ENCODE peak calls at places on chromosomes 3 and 15, in nine cellular contexts. One of them, this sample, is unnamed.

GRCh38 chr3:13021141-13021933 is 51.9 kb downstream of the IQSEC1 start:
- DNase-seq in GM04504: no peak
- DNase-seq in T-helper 9 cell: no peak
- DNase-seq in NCI-H226: no peak
- DNase-seq in RWPE1: no peak
- DNase-seq in globus pallidus: no peak
- DNase-seq in GM12865: peak
- DNase-seq in left kidney: no peak
- DNase-seq in effector memory CD8-positive, alpha-beta T cell: no peak
- DNase-seq in this sample: no peak

GRCh38 chr15:44010114-44010513 is 183.3 kb downstream of the WDR76 start:
- DNase-seq in globus pallidus: no peak
- DNase-seq in RWPE1: no peak
- DNase-seq in NCI-H226: no peak
- DNase-seq in GM12865: no peak
- DNase-seq in effector memory CD8-positive, alpha-beta T cell: no peak
- DNase-seq in left kidney: no peak
- DNase-seq in GM04504: peak
- DNase-seq in T-helper 9 cell: no peak
- DNase-seq in this sample: no peak

GRCh38 chr3:197340521-197340871 is 42.1 kb upstream of the DLG1 start:
- DNase-seq in T-helper 9 cell: no peak
- DNase-seq in NCI-H226: no peak
- DNase-seq in RWPE1: no peak
- DNase-seq in globus pallidus: no peak
- DNase-seq in left kidney: no peak
- DNase-seq in GM12865: no peak
- DNase-seq in effector memory CD8-positive, alpha-beta T cell: no peak
- DNase-seq in GM04504: no peak
- DNase-seq in this sample: no peak

GRCh38 chr15:82530606-82531379 is 9.5 kb downstream of the RPS17 start:
- DNase-seq in RWPE1: peak
- DNase-seq in GM12865: peak
- DNase-seq in globus pallidus: peak
- DNase-seq in T-helper 9 cell: peak
- DNase-seq in GM04504: no peak
- DNase-seq in NCI-H226: peak
- DNase-seq in effector memory CD8-positive, alpha-beta T cell: peak
- DNase-seq in left kidney: peak
- DNase-seq in this sample: peak

GRCh38 chr3:42653560-42654330 is at the start of gene ZBTB47:
- DNase-seq in NCI-H226: peak
- DNase-seq in GM12865: no peak
- DNase-seq in GM04504: no peak
- DNase-seq in T-helper 9 cell: no peak
- DNase-seq in left kidney: peak
- DNase-seq in globus pallidus: peak
- DNase-seq in RWPE1: peak
- DNase-seq in effector memory CD8-positive, alpha-beta T cell: no peak
- DNase-seq in this sample: peak

GRCh38 chr15:66786222-66786621 is 84.2 kb downstream of the SMAD6 start:
- DNase-seq in GM04504: no peak
- DNase-seq in T-helper 9 cell: no peak
- DNase-seq in GM12865: no peak
- DNase-seq in globus pallidus: no peak
- DNase-seq in RWPE1: no peak
- DNase-seq in effector memory CD8-positive, alpha-beta T cell: no peak
- DNase-seq in left kidney: no peak
- DNase-seq in NCI-H226: no peak
- DNase-seq in this sample: no peak

GRCh38 chr3:167380004-167380689 is at the start of gene ZBBX:
- DNase-seq in effector memory CD8-positive, alpha-beta T cell: peak
- DNase-seq in NCI-H226: peak
- DNase-seq in T-helper 9 cell: peak
- DNase-seq in left kidney: peak
- DNase-seq in GM12865: peak
- DNase-seq in GM04504: peak
- DNase-seq in RWPE1: peak
- DNase-seq in globus pallidus: peak
- DNase-seq in this sample: peak

GRCh38 chr3:57778499-57778898 is 22.4 kb downstream of the SLMAP start:
- DNase-seq in NCI-H226: no peak
- DNase-seq in RWPE1: no peak
- DNase-seq in globus pallidus: no peak
- DNase-seq in effector memory CD8-positive, alpha-beta T cell: no peak
- DNase-seq in GM12865: no peak
- DNase-seq in T-helper 9 cell: no peak
- DNase-seq in left kidney: no peak
- DNase-seq in GM04504: no peak
- DNase-seq in this sample: no peak

GRCh38 chr3:123522666-123523412 is 62.0 kb downstream of the HACD2 start:
- DNase-seq in GM12865: no peak
- DNase-seq in T-helper 9 cell: no peak
- DNase-seq in effector memory CD8-positive, alpha-beta T cell: no peak
- DNase-seq in GM04504: no peak
- DNase-seq in globus pallidus: no peak
- DNase-seq in NCI-H226: no peak
- DNase-seq in left kidney: no peak
- DNase-seq in RWPE1: no peak
- DNase-seq in this sample: peak

GRCh38 chr15:71678191-71678590 is 132.2 kb upstream of the NR2E3 start:
- DNase-seq in RWPE1: no peak
- DNase-seq in globus pallidus: no peak
- DNase-seq in T-helper 9 cell: no peak
- DNase-seq in GM12865: peak
- DNase-seq in effector memory CD8-positive, alpha-beta T cell: no peak
- DNase-seq in GM04504: no peak
- DNase-seq in NCI-H226: no peak
- DNase-seq in left kidney: no peak
- DNase-seq in this sample: no peak

GRCh38 chr3:4808637-4809036 is 170.6 kb upstream of the BHLHE40 start:
- DNase-seq in RWPE1: no peak
- DNase-seq in GM12865: no peak
- DNase-seq in GM04504: no peak
- DNase-seq in T-helper 9 cell: no peak
- DNase-seq in effector memory CD8-positive, alpha-beta T cell: no peak
- DNase-seq in left kidney: peak
- DNase-seq in NCI-H226: no peak
- DNase-seq in globus pallidus: no peak
- DNase-seq in this sample: no peak

GRCh38 chr15:57567909-57568308 is 23.8 kb upstream of the MYZAP start:
- DNase-seq in GM04504: no peak
- DNase-seq in NCI-H226: peak
- DNase-seq in RWPE1: no peak
- DNase-seq in T-helper 9 cell: no peak
- DNase-seq in globus pallidus: no peak
- DNase-seq in left kidney: peak
- DNase-seq in GM12865: no peak
- DNase-seq in effector memory CD8-positive, alpha-beta T cell: no peak
- DNase-seq in this sample: no peak

GRCh38 chr3:19103510-19103909 is 44.8 kb upstream of the KCNH8 start:
- DNase-seq in RWPE1: no peak
- DNase-seq in left kidney: no peak
- DNase-seq in effector memory CD8-positive, alpha-beta T cell: no peak
- DNase-seq in GM12865: peak
- DNase-seq in GM04504: no peak
- DNase-seq in NCI-H226: no peak
- DNase-seq in globus pallidus: no peak
- DNase-seq in T-helper 9 cell: no peak
- DNase-seq in this sample: no peak

GRCh38 chr3:66803706-66804496 is 194.2 kb upstream of the KBTBD8 start:
- DNase-seq in RWPE1: no peak
- DNase-seq in T-helper 9 cell: no peak
- DNase-seq in globus pallidus: no peak
- DNase-seq in effector memory CD8-positive, alpha-beta T cell: no peak
- DNase-seq in NCI-H226: no peak
- DNase-seq in GM12865: no peak
- DNase-seq in GM04504: no peak
- DNase-seq in left kidney: no peak
- DNase-seq in this sample: no peak

GRCh38 chr3:12444582-12445468 is 39.5 kb upstream of the TSEN2 start:
- DNase-seq in effector memory CD8-positive, alpha-beta T cell: no peak
- DNase-seq in NCI-H226: no peak
- DNase-seq in T-helper 9 cell: no peak
- DNase-seq in GM12865: no peak
- DNase-seq in RWPE1: peak
- DNase-seq in GM04504: no peak
- DNase-seq in left kidney: peak
- DNase-seq in globus pallidus: no peak
- DNase-seq in this sample: no peak

GRCh38 chr3:59535791-59536221 is 486.0 kb upstream of the CFAP20DC start:
- DNase-seq in NCI-H226: peak
- DNase-seq in RWPE1: no peak
- DNase-seq in T-helper 9 cell: no peak
- DNase-seq in globus pallidus: no peak
- DNase-seq in GM12865: no peak
- DNase-seq in left kidney: no peak
- DNase-seq in GM04504: no peak
- DNase-seq in effector memory CD8-positive, alpha-beta T cell: no peak
- DNase-seq in this sample: no peak

GRCh38 chr15:48616216-48616615 is 29.3 kb downstream of the FBN1 start:
- DNase-seq in NCI-H226: no peak
- DNase-seq in RWPE1: no peak
- DNase-seq in T-helper 9 cell: no peak
- DNase-seq in left kidney: no peak
- DNase-seq in GM04504: no peak
- DNase-seq in GM12865: no peak
- DNase-seq in effector memory CD8-positive, alpha-beta T cell: no peak
- DNase-seq in globus pallidus: no peak
- DNase-seq in this sample: no peak

GRCh38 chr15:63906266-63906584 is 72.5 kb upstream of the HERC1 start:
- DNase-seq in T-helper 9 cell: no peak
- DNase-seq in NCI-H226: no peak
- DNase-seq in GM12865: no peak
- DNase-seq in effector memory CD8-positive, alpha-beta T cell: no peak
- DNase-seq in RWPE1: no peak
- DNase-seq in GM04504: no peak
- DNase-seq in globus pallidus: no peak
- DNase-seq in left kidney: no peak
- DNase-seq in this sample: no peak

GRCh38 chr15:81502436-81502835 is 128.4 kb upstream of the TMC3 start:
- DNase-seq in effector memory CD8-positive, alpha-beta T cell: no peak
- DNase-seq in left kidney: no peak
- DNase-seq in globus pallidus: no peak
- DNase-seq in GM12865: no peak
- DNase-seq in T-helper 9 cell: no peak
- DNase-seq in NCI-H226: no peak
- DNase-seq in GM04504: no peak
- DNase-seq in RWPE1: no peak
- DNase-seq in this sample: no peak

GRCh38 chr3:32780735-32781210 is 37.0 kb upstream of the TRIM71 start:
- DNase-seq in NCI-H226: peak
- DNase-seq in globus pallidus: peak
- DNase-seq in left kidney: peak
- DNase-seq in GM04504: no peak
- DNase-seq in GM12865: peak
- DNase-seq in effector memory CD8-positive, alpha-beta T cell: no peak
- DNase-seq in T-helper 9 cell: no peak
- DNase-seq in RWPE1: peak
- DNase-seq in this sample: no peak

GRCh38 chr3:100782906-100783305 is 73.6 kb downstream of the TFG start:
- DNase-seq in left kidney: peak
- DNase-seq in globus pallidus: no peak
- DNase-seq in GM12865: no peak
- DNase-seq in effector memory CD8-positive, alpha-beta T cell: no peak
- DNase-seq in T-helper 9 cell: no peak
- DNase-seq in NCI-H226: peak
- DNase-seq in RWPE1: no peak
- DNase-seq in GM04504: no peak
- DNase-seq in this sample: no peak

GRCh38 chr15:68612979-68613740 is 34.4 kb downstream of the CORO2B start:
- DNase-seq in effector memory CD8-positive, alpha-beta T cell: no peak
- DNase-seq in T-helper 9 cell: no peak
- DNase-seq in left kidney: no peak
- DNase-seq in RWPE1: peak
- DNase-seq in globus pallidus: no peak
- DNase-seq in NCI-H226: peak
- DNase-seq in GM04504: no peak
- DNase-seq in GM12865: no peak
- DNase-seq in this sample: no peak

GRCh38 chr15:78131295-78132021 is at the start of gene CIB2:
- DNase-seq in GM04504: peak
- DNase-seq in effector memory CD8-positive, alpha-beta T cell: peak
- DNase-seq in globus pallidus: peak
- DNase-seq in RWPE1: peak
- DNase-seq in NCI-H226: peak
- DNase-seq in T-helper 9 cell: peak
- DNase-seq in GM12865: peak
- DNase-seq in left kidney: peak
- DNase-seq in this sample: peak

GRCh38 chr15:28942046-28942445 is 56.3 kb downstream of the APBA2 start:
- DNase-seq in globus pallidus: no peak
- DNase-seq in left kidney: no peak
- DNase-seq in GM04504: no peak
- DNase-seq in NCI-H226: no peak
- DNase-seq in T-helper 9 cell: no peak
- DNase-seq in GM12865: no peak
- DNase-seq in RWPE1: no peak
- DNase-seq in effector memory CD8-positive, alpha-beta T cell: peak
- DNase-seq in this sample: no peak

GRCh38 chr15:77654975-77655374 is 22.3 kb upstream of the LINGO1 start:
- DNase-seq in GM04504: no peak
- DNase-seq in NCI-H226: no peak
- DNase-seq in effector memory CD8-positive, alpha-beta T cell: no peak
- DNase-seq in GM12865: no peak
- DNase-seq in globus pallidus: no peak
- DNase-seq in RWPE1: no peak
- DNase-seq in T-helper 9 cell: no peak
- DNase-seq in left kidney: peak
- DNase-seq in this sample: no peak

GRCh38 chr3:65170357-65171090 is 482.7 kb upstream of the ADAMTS9 start:
- DNase-seq in GM12865: no peak
- DNase-seq in effector memory CD8-positive, alpha-beta T cell: no peak
- DNase-seq in RWPE1: no peak
- DNase-seq in left kidney: peak
- DNase-seq in globus pallidus: peak
- DNase-seq in NCI-H226: peak
- DNase-seq in GM04504: peak
- DNase-seq in T-helper 9 cell: no peak
- DNase-seq in this sample: peak

GRCh38 chr3:94234177-94234788 is 171.4 kb downstream of the NSUN3 start:
- DNase-seq in NCI-H226: peak
- DNase-seq in globus pallidus: peak
- DNase-seq in effector memory CD8-positive, alpha-beta T cell: no peak
- DNase-seq in GM04504: no peak
- DNase-seq in left kidney: peak
- DNase-seq in RWPE1: peak
- DNase-seq in T-helper 9 cell: no peak
- DNase-seq in GM12865: peak
- DNase-seq in this sample: peak

GRCh38 chr15:29113336-29114276 is 156.0 kb downstream of the NSMCE3 start:
- DNase-seq in effector memory CD8-positive, alpha-beta T cell: no peak
- DNase-seq in GM04504: no peak
- DNase-seq in GM12865: no peak
- DNase-seq in globus pallidus: no peak
- DNase-seq in RWPE1: no peak
- DNase-seq in left kidney: peak
- DNase-seq in T-helper 9 cell: no peak
- DNase-seq in NCI-H226: no peak
- DNase-seq in this sample: no peak

GRCh38 chr3:98626151-98626550 is 32.7 kb upstream of the CPOX start:
- DNase-seq in GM04504: no peak
- DNase-seq in GM12865: no peak
- DNase-seq in RWPE1: no peak
- DNase-seq in left kidney: no peak
- DNase-seq in effector memory CD8-positive, alpha-beta T cell: no peak
- DNase-seq in T-helper 9 cell: no peak
- DNase-seq in NCI-H226: no peak
- DNase-seq in globus pallidus: no peak
- DNase-seq in this sample: no peak

GRCh38 chr3:184345678-184346144 is 8.3 kb downstream of the FAM131A start:
- DNase-seq in RWPE1: peak
- DNase-seq in effector memory CD8-positive, alpha-beta T cell: no peak
- DNase-seq in GM04504: no peak
- DNase-seq in T-helper 9 cell: no peak
- DNase-seq in left kidney: peak
- DNase-seq in globus pallidus: peak
- DNase-seq in GM12865: peak
- DNase-seq in NCI-H226: peak
- DNase-seq in this sample: peak

GRCh38 chr3:44862221-44862637 is 517 bp downstream of the TMEM42 start:
- DNase-seq in T-helper 9 cell: no peak
- DNase-seq in GM12865: peak
- DNase-seq in left kidney: peak
- DNase-seq in RWPE1: peak
- DNase-seq in GM04504: peak
- DNase-seq in effector memory CD8-positive, alpha-beta T cell: no peak
- DNase-seq in globus pallidus: no peak
- DNase-seq in NCI-H226: no peak
- DNase-seq in this sample: peak